ENCODE peak calls at places on chromosome 12, in nine cellular contexts. V, J, P, W, U, B, G, Y and K are unnamed samples.

GRCh38 chr12:69421548-69421947 is 48.6 kb upstream of the FRS2 start:
- DNase-seq in V (no peak), J (no peak), P (no peak), W (no peak), U (no peak), B (no peak), G (no peak), Y (no peak), K (no peak)

GRCh38 chr12:93784339-93785086 is 107.3 kb downstream of the CRADD start:
- DNase-seq in V (no peak), J (peak), P (no peak), W (peak), U (peak), B (peak), G (no peak), Y (no peak), K (no peak)

GRCh38 chr12:63068857-63069442 is 82.1 kb downstream of the AVPR1A start:
- DNase-seq in V (peak), J (peak), P (no peak), W (peak), U (peak), B (no peak), G (no peak), Y (no peak), K (peak)

GRCh38 chr12:7868391-7868790 is 4.3 kb downstream of the SLC2A14 start:
- DNase-seq in V (no peak), J (no peak), P (no peak), W (peak), U (no peak), B (no peak), G (no peak), Y (no peak), K (no peak)

GRCh38 chr12:42483534-42483857 is 106.0 kb downstream of the PRICKLE1 start:
- DNase-seq in V (peak), J (no peak), P (no peak), W (peak), U (no peak), B (peak), G (no peak), Y (no peak), K (no peak)

GRCh38 chr12:68896881-68897540 is 36.0 kb downstream of the CPM start:
- DNase-seq in V (no peak), J (no peak), P (no peak), W (no peak), U (no peak), B (no peak), G (no peak), Y (no peak), K (no peak)

GRCh38 chr12:1504304-1505150 is 89.9 kb downstream of the FBXL14 start:
- DNase-seq in V (no peak), J (no peak), P (no peak), W (no peak), U (no peak), B (no peak), G (no peak), Y (no peak), K (no peak)

GRCh38 chr12:11707535-11707934 is 58.1 kb downstream of the ETV6 start:
- DNase-seq in V (no peak), J (peak), P (peak), W (no peak), U (no peak), B (no peak), G (no peak), Y (no peak), K (no peak)

GRCh38 chr12:38144601-38145436 is 171.8 kb upstream of the ALG10B start:
- DNase-seq in V (peak), J (no peak), P (no peak), W (peak), U (no peak), B (no peak), G (no peak), Y (no peak), K (no peak)

GRCh38 chr12:57781241-57781640 is 1.3 kb upstream of the TSFM start:
- DNase-seq in V (no peak), J (no peak), P (no peak), W (no peak), U (no peak), B (no peak), G (no peak), Y (no peak), K (no peak)
- H3K27ac ChIP-seq in V (no peak), J (no peak), P (no peak), W (no peak), U (no peak), B (no peak), G (no peak), Y (no peak), K (no peak)

DNA sequence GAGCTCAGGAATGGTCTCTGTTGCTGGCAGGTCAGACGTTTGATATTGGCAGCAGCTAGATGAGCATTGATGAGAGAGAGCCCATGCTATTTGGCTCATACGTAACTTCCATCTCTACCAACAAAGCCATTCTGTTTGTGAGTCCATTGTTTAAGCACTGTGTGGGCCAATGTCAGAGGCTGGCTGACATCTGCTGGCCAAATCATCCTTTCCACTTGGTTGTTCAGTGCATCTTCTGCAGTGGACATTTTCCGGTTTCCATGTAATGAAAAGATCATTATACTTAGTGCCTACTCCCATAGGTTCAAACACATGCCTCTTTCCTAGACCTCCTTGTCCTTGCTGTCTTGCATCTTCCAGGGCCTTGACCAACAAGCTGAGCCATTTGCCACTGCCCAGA is 59.2 kb downstream of the IFT81 start:
- DNase-seq in V (no peak), J (no peak), P (no peak), W (no peak), U (no peak), B (no peak), G (no peak), Y (no peak), K (no peak)
- H3K27ac ChIP-seq in V (no peak), J (no peak), P (no peak), W (no peak), U (no peak), B (no peak), G (peak), Y (peak), K (no peak)

DNA sequence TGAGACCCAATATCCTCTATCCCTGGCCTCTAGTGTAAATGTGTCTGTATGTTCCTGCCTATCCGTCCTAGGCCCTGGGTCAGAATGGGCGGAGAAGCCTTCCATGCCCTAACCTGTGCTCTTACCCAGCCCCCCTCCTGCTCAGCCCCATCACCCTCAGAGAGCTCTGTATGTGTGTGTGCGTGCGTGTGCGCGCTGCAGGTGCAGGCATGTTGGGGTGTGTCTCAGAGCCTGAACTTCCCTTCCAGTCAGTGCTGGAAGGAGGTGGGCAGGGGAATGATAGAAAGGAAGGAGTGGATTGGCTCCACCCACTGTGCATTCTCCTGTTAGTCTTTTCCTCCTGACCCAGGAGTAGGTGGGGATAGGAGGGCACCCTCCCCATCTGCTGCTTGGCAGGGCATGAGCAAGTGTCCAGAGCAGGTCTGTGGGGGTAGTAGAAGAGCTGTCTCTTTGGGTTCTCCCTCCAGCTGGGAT is 7.2 kb downstream of the NAB2 start:
- DNase-seq in V (peak), J (no peak), P (no peak), W (no peak), U (no peak), B (peak), G (no peak), Y (no peak), K (peak)
- H3K27ac ChIP-seq in V (peak), J (no peak), P (no peak), W (no peak), U (no peak), B (peak), G (no peak), Y (no peak), K (peak)

DNA sequence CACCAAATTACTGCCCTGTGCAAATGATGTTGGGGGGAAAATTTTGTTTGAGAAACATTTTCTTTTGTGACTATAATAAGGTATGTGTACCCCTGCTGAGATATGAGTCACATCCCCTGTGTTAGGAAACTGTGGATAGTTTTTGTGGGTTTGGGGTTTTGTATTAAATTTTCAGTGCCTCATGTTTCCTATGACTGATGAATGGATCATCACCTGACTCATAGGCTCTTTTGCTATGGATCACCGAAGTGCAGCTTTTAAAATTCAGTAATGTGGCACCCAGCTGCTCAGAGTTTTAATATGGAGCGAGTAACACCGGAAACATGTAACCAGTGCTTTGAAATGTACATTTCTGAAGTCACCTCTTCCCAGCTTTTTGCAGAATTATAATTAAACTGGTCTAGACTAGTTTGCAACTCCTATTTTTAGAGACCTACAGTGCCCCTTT is 167.4 kb upstream of the HMGA2 start:
- DNase-seq in V (peak), J (no peak), P (no peak), W (peak), U (no peak), B (no peak), G (no peak), Y (no peak), K (peak)
- H3K27ac ChIP-seq in V (no peak), J (no peak), P (no peak), W (peak), U (no peak), B (no peak), G (no peak), Y (no peak), K (peak)

GRCh38 chr12:116039081-116039480 is 238.4 kb downstream of the MED13L start:
- DNase-seq in V (no peak), J (no peak), P (no peak), W (no peak), U (no peak), B (no peak), G (no peak), Y (no peak), K (no peak)
- H3K27ac ChIP-seq in V (no peak), J (no peak), P (no peak), W (no peak), U (no peak), B (no peak), G (no peak), Y (no peak), K (no peak)

DNA sequence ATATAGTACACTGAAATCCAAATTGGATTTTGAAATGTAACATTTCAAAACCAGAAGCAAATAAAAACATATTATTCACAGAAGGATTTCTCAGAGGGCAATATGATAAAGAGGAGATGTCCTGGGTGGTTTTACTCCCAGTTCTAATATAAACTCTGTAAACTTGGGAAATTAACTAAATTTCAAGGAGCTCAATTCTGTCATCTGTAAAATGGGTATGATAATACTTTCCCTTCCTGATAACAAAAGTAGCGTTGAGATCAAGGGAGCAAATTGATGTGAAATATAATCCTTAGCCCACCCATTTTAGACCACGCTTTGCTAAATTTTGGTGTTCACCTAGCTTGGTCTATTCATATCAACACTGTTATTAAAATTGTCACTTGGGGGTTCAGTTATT is 192.5 kb upstream of the BTG1 start:
- DNase-seq in V (no peak), J (no peak), P (no peak), W (no peak), U (no peak), B (no peak), G (no peak), Y (no peak), K (no peak)
- H3K27ac ChIP-seq in V (no peak), J (no peak), P (no peak), W (no peak), U (no peak), B (no peak), G (no peak), Y (no peak), K (no peak)

GRCh38 chr12:49838973-49839633 is 3.8 kb downstream of the BCDIN3D start:
- DNase-seq in V (peak), J (no peak), P (no peak), W (peak), U (peak), B (peak), G (no peak), Y (no peak), K (no peak)
- H3K27ac ChIP-seq in V (no peak), J (no peak), P (no peak), W (no peak), U (no peak), B (no peak), G (no peak), Y (no peak), K (no peak)

DNA sequence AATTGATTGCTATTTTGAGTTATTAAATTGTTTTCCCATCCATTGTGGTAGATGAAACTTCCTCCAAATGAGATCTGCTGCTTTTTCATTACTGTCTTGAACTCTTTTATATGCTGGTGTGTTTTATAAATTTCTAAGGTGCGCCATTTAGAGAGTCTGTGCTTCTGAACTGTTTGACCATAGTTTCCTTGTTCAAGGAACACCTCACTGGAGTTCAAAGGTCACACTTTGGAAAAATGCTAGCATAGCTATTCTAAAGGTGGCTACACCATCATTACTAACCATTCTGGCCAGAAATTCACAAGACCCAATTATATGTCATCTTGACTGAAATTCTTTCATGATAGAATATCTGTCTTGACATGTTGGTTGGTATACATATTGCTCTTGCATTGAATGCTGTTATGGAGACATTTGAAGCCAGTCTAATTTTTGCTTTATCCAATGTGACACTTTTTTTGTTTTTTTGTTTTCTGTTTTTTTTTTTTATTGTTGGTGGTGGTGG is 269.5 kb downstream of the PAWR start:
- DNase-seq in V (no peak), J (no peak), P (no peak), W (no peak), U (no peak), B (no peak), G (no peak), Y (no peak), K (no peak)
- H3K27ac ChIP-seq in V (no peak), J (no peak), P (no peak), W (peak), U (no peak), B (no peak), G (no peak), Y (no peak), K (peak)